ENCODE peak calls at places on chromosomes 11 and 22, in four cellular contexts. U, T, F and B are unnamed samples. For H3K9me3, the result is how much of the 10 kb centered on the place peaks cover.

GRCh38 chr22:44080936-44081853 is 57.1 kb downstream of the PARVB start:
- DNase-seq in T (peak), U (peak), F (peak), B (no peak)

GRCh38 chr11:85772700-85773099 is 38.2 kb downstream of the SYTL2 start:
- DNase-seq in T (no peak), U (no peak), F (peak), B (no peak)

GRCh38 chr22:37229805-37230672 is 14.0 kb downstream of the RAC2 start:
- DNase-seq in T (peak), U (peak), F (no peak), B (peak)

GRCh38 chr11:859394-860131 is 16.9 kb downstream of the TSPAN4 start:
- DNase-seq in T (peak), F (peak), U (no peak), B (peak)

GRCh38 chr11:57874981-57875380 is 113.4 kb downstream of the CTNND1 start:
- DNase-seq in T (no peak), U (no peak), F (no peak), B (no peak)

GRCh38 chr22:22429374-22430108 is 79.0 kb downstream of the ZNF280B start:
- DNase-seq in F (no peak), T (no peak), U (no peak), B (no peak)

GRCh38 chr11:121309688-121310087 is 17.1 kb downstream of the SC5D start:
- DNase-seq in U (no peak), F (no peak), T (no peak), B (no peak)

GRCh38 chr11:83349371-83349770 is 63.2 kb upstream of the CCDC90B start:
- DNase-seq in T (no peak), F (no peak), U (no peak), B (no peak)

GRCh38 chr22:19745155-19746133 is 15.1 kb upstream of the TBX1 start:
- DNase-seq in F (no peak), T (no peak), U (no peak), B (no peak)

GRCh38 chr11:120613264-120614226 is 102.0 kb downstream of the GRIK4 start:
- DNase-seq in U (no peak), F (no peak), T (no peak), B (no peak)

GRCh38 chr11:130650456-130651068 is 202.1 kb downstream of the ADAMTS15 start:
- DNase-seq in U (no peak), T (no peak), F (no peak), B (no peak)

DNA sequence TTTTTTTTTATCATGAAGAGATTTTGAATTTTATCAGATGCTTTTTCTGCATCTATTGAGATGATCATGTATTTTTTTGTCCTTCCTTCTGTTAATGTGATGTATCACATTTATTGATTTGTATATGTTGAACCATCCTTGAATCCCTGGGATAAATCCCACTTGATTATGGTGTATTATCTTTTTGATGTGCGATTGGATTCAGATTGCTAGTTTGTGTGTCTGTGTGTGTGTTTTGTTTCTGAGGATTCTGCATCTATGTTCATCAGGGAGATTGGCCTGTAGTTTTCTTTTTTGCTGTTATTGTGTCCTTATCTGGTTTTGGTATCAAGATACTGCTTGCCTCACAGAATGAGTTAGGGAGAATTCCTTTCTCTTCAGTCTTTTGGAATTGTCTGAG is 52.6 kb downstream of the KCNQ1OT1 start:
- DNase-seq in U (no peak), F (no peak), T (no peak), B (no peak)
- H3K9me3 ChIP-seq in U (half or more), F (under half), T (half or more), B (half or more)

DNA sequence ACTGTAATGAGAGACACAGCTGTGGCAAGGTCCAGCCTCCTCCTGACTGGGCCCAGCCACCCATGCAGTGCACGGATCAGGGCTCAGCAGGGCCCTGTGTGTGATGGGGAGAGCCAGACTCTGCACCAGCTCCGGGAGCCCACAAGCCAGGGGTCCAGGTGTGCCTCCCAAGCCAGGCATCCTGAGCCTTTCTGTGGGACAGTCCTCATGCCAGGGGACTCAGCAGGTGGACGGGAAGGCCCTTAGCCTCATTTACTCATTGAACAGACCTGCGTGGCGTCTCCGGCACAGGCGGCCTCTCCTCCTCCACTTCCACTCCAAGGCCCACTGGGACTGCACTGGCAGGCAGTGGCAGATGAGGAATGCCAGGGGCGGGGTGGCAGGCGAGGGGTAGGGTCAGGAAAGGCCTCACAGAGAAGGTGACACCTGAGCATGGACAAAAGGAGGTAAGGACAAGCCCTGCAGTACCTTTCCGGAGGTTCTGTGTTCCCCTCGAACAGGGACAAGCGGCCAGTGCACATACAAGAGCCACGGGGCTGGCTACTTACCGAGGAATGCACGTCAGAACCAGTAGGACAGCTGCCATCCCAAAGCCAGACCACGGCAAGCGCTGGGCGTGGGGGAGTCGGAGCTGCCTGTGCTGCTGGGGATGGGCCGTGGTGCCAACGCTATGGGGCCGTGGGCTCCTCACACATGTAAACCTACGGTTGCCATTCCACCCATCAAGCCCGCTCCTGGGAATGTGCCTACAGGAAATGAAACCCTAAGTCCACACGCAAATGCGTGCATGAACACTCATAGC is 52.7 kb downstream of the IGF2 start:
- DNase-seq in U (peak), F (no peak), T (no peak), B (no peak)
- H3K9me3 ChIP-seq in U (under half), F (under half), T (under half), B (under half)

GRCh38 chr11:50072226-50073112 is 39.8 kb downstream of the OR4C45 start:
- DNase-seq in F (no peak), U (no peak), T (no peak), B (no peak)

GRCh38 chr11:50071584-50072225 is 39.0 kb downstream of the OR4C45 start:
- DNase-seq in F (no peak), U (no peak), T (no peak), B (no peak)

GRCh38 chr11:50074161-50074560 is 41.5 kb downstream of the OR4C45 start:
- DNase-seq in T (no peak), F (no peak), U (no peak), B (no peak)

GRCh38 chr11:50075856-50076255 is 43.2 kb downstream of the OR4C45 start:
- DNase-seq in T (no peak), U (no peak), F (no peak), B (no peak)

DNA sequence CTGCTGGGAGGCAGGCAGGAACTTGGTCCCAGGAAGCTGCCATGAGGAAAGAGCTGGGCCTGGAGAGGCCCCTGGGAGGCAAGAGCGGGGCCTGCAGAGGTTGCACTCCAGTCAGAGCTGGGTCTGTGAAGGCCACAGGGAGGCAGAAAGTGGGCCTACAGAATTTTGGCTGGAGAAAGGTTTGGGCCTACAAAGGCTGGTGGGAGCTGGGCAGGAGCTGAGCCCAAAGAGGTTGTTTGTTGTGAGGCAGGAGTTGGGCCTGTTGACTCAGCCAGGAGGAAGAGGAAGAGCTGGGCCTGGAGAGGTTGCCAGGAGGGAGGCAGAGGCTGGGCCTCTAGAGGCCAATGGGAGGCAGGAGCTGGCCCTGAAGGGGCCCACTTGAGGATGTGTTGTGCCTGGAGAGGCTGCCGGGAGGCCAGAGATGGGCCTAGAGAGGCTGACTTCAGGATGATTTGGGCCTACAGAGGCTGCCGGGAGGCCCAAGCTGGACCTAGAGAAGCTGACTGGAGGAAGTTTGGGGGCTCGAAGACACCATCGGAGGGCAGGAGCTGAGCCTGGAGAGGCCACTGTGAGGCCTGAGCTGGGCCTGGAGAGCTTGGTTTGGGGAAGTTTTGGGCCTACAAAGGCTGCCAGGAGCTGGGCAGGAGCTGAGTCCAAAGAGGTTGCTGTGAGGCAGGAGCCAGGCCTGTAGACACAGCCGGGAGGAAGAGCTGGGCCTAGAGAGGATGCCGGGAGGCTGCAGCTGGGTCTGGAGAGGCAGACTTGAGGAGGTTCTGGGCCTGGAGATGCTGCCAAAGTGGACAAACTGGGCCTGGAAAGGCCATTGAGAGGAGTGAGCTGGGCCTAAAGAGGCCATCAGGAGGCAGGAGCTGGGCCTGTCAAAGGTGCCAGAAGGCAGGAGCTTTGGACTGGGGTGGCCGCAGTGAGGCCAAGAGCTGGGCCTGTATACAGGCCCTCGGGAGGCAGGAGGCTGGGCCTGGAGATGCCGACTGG is 40.7 kb downstream of the OR4C45 start:
- DNase-seq in T (no peak), U (no peak), F (no peak), B (no peak)
- H3K9me3 ChIP-seq in T (under half), U (under half), F (under half), B (half or more)

GRCh38 chr11:34173050-34173449 is 67.6 kb downstream of the NAT10 start:
- DNase-seq in F (no peak), T (no peak), U (no peak), B (no peak)
- H3K9me3 ChIP-seq in F (under half), T (under half), U (under half), B (under half)

GRCh38 chr22:49006207-49007012 is 821.3 kb downstream of the BRD1 start:
- DNase-seq in T (no peak), U (peak), F (no peak), B (no peak)
- H3K9me3 ChIP-seq in T (under half), U (under half), F (under half), B (under half)

DNA sequence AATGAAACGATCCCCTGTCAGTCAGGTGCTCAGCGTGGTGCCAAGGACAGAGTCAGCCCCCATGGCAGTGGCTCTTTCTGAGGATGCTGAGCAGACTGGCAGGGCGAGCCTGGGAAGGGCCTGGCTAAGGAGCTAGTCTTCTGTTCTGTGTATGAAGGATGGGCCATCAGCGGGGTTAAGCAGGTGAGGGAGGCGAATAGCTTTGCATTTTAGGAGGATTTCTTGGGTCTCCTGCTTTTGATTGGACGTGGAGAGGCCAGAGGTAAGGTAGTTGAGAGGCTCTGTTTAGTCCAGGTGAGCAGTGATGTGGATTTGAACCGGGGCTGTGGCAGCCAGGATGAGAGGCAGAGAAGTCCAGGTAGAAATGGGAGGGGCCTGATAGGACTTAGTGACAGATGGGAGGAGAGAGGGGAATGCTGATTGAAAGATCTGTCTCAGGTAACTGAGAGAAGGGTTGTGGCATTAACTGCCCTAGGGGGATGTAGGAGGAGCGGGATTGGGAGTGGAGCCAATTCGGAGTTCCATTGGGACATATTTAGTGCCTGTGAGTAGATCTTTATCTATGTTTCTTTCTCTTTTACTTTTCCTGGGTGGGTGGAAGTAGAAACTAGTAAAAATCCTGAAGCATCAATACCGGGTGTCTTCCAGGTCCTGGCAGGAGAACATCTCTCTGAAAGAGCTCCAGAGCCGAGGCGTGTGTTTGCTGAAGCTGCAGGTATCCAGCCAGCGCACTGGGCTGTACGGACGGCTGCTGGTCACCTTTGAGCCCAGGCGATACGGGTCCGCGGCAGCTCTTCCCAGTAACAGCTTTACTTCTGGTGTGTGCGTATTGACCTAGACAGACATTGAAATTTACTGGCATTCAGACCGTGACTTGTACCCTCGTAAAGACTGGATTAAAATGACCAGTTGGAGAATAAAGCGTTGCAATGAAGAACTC is 2.0 kb downstream of the IGHMBP2 start:
- DNase-seq in T (peak), U (no peak), F (no peak), B (no peak)
- H3K9me3 ChIP-seq in T (under half), U (under half), F (under half), B (under half)

GRCh38 chr11:3367221-3367620 is 11.7 kb downstream of the ZNF195 start:
- DNase-seq in T (no peak), F (no peak), U (no peak), B (no peak)
- H3K9me3 ChIP-seq in T (under half), F (under half), U (under half), B (half or more)